ENCODE peak calls at places on chromosome 18, in nine cellular contexts. X is DND-41, A is upper lobe of right lung, W is HCT116, T is retinal pigment epithelial cell, B is brain microvascular endothelial cell, E is suprapubic skin, D is PC-3, S is MCF 10A. V is an unnamed sample.

GRCh38 chr18:78564030-78564429 is 415.6 kb upstream of the SALL3 start:
- DNase-seq in T (no peak), S (no peak), A (no peak), B (no peak), W (no peak), D (no peak), X (no peak), E (no peak), V (no peak)

GRCh38 chr18:13318644-13319501 is 100.3 kb downstream of the LDLRAD4 start:
- DNase-seq in S (no peak), D (no peak), E (no peak), A (no peak), X (no peak), W (no peak), B (no peak), T (no peak), V (no peak)

GRCh38 chr18:28357785-28358401 is 181.0 kb upstream of the CDH2 start:
- DNase-seq in B (no peak), S (peak), A (no peak), W (peak), T (no peak), D (peak), E (no peak), X (no peak), V (no peak)

GRCh38 chr18:31648966-31649429 is 35.4 kb downstream of the B4GALT6 start:
- DNase-seq in X (no peak), E (no peak), W (peak), S (peak), B (peak), D (peak), T (peak), A (no peak), V (no peak)

GRCh38 chr18:58866261-58867232 is 1.9 kb downstream of the ZNF532 start:
- DNase-seq in W (no peak), T (no peak), S (no peak), B (no peak), X (no peak), D (no peak), E (no peak), A (no peak), V (no peak)

GRCh38 chr18:45212186-45213039 is 402.9 kb upstream of the SLC14A2 start:
- DNase-seq in W (peak), E (peak), X (peak), D (peak), A (peak), B (peak), T (no peak), S (peak), V (peak)

GRCh38 chr18:9609190-9609589 is 5.2 kb downstream of the PPP4R1 start:
- DNase-seq in T (no peak), W (no peak), E (no peak), X (no peak), B (no peak), A (no peak), D (peak), S (no peak), V (no peak)

GRCh38 chr18:46891742-46892214 is 25.5 kb downstream of the PIAS2 start:
- DNase-seq in E (no peak), W (no peak), D (no peak), S (no peak), B (no peak), A (no peak), X (no peak), T (no peak), V (no peak)

GRCh38 chr18:28504100-28504499 is 327.2 kb upstream of the CDH2 start:
- DNase-seq in A (no peak), W (no peak), X (no peak), D (peak), S (no peak), E (no peak), B (no peak), T (no peak), V (no peak)

GRCh38 chr18:66553824-66554223 is 50.1 kb downstream of the CDH19 start:
- DNase-seq in W (no peak), B (peak), X (no peak), E (no peak), A (no peak), D (peak), T (peak), S (peak), V (no peak)

DNA sequence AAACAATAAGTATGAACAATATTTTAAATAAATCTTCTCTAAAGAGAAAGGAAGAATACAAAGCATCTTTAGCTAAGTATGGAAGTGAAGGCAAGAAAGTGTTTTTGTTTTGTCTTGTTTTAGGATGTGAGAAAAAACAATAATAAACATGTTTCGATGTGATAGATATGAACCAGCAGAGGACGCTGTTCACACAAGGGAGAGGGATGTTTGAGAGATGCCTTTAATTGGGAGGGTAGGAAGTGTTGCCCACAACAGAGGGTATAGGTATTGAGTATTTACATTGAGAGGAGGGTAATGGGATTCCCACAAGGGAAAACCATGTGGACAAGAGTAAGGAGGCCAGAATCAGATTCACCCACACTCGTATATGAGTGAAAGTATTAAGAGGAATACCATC is 55.1 kb downstream of the CDH19 start:
- DNase-seq in S (no peak), T (no peak), W (no peak), B (no peak), A (no peak), X (no peak), D (peak), E (no peak), V (no peak)
- TF ChIP-seq CTCF in S (no peak), T (no peak), W (no peak), B (peak), A (peak), X (no peak), D (peak), E (no peak), V (no peak)

GRCh38 chr18:68781224-68781623 is 16.7 kb upstream of the CCDC102B start:
- DNase-seq in E (no peak), W (no peak), D (no peak), X (no peak), T (no peak), B (no peak), A (no peak), S (no peak), V (no peak)

GRCh38 chr18:68779169-68779568 is 18.7 kb upstream of the CCDC102B start:
- DNase-seq in A (no peak), X (no peak), W (no peak), B (no peak), T (no peak), D (peak), E (no peak), S (peak), V (no peak)

DNA sequence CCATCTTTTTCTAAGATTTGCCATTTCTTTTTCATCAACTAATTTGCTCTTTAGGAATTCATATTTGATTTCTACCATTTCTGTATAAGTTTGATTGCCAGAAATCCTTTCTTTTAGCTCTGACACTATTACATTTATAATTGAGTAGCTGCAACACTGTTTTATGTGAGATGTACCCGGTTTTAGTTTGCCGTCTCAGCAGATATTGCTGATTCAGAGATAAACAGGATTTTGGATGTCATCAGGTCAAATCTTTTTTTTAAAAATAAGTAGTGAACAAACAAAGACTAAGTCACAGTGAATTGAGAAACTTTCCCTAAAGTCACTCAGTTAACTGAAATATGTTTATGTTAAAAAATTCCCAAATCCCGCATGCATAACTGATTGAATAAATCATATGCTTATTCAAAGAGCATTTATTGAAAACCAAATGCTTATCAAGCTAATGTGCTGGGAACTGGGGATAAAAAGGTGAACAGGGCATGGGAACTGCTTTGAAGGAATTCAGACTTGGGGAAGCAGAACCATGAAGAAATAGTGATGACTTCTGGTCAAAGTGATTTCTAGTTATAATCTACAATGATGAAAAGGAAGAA is 19.5 kb upstream of the CCDC102B start:
- DNase-seq in D (no peak), W (no peak), S (no peak), X (no peak), A (no peak), B (no peak), T (peak), E (no peak), V (no peak)
- TF ChIP-seq CTCF in D (no peak), W (no peak), S (no peak), X (no peak), A (no peak), B (no peak), T (no peak), E (no peak), V (no peak)

GRCh38 chr18:72155327-72155726 is 388.8 kb downstream of the CBLN2 start:
- DNase-seq in B (no peak), E (no peak), S (no peak), W (no peak), T (peak), X (no peak), A (no peak), D (no peak), V (no peak)
- TF ChIP-seq CTCF in B (no peak), E (no peak), S (no peak), W (no peak), T (no peak), X (no peak), A (no peak), D (no peak), V (no peak)

DNA sequence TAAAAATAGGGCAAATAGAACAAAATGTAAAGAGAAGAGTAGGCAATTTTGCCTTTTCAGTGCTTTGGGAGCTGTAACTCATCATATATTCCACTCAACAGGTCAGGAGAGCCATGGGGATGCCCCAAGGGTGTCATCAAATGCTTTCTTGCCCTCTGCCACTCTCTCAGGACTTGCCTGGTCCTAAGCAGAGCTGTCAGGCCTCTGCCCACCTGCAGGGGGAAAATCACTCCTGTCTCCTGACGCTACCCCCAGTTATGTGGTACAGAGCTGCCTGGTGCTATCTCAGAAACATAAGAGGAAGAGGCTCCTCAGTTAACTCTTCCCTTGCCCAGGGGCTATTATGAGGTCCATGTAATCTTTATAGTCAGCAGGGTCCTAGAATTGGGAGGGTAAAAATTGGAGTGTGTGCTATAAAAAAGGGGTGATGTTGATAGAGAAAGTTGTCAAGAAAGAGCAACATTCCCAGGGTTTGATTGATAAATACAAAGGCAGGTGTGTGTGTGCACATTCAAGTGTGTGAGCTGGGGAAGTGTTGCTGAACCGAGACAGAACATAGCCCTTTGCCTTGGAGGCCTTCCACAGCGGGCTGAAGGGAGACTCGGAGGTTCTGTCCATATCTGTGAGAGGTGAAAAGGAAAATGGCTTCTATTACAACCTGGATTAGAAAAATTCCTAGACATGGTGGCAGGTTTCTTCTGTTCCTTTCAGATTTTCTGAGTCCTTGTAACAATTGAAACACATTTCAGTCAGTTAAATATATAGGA is 25.4 kb downstream of the PTPRM start:
- DNase-seq in B (no peak), S (no peak), X (no peak), D (no peak), E (no peak), W (no peak), A (no peak), T (no peak), V (no peak)
- TF ChIP-seq CTCF in B (peak), S (no peak), X (no peak), D (peak), E (no peak), W (peak), A (no peak), T (peak), V (peak)

GRCh38 chr18:48573632-48574293 is 34.9 kb downstream of the CTIF start:
- DNase-seq in E (no peak), A (no peak), W (no peak), D (no peak), T (no peak), X (no peak), S (no peak), B (no peak), V (no peak)
- TF ChIP-seq CTCF in E (no peak), A (no peak), W (peak), D (no peak), T (no peak), X (no peak), S (no peak), B (no peak), V (no peak)

V was measured in psoas muscle.